ENCODE peak calls at places on chromosomes 6 and 20, in seven cellular contexts. I, Z, Q, P, E, V and Y are unnamed samples.
A peak's percentile ranks its signal among the peaks of the same experiment; 100 is the strongest.

GRCh38 chr6:2970753-2971419 is 481 bp downstream of the SERPINB6 start:
- DNase-seq in I (no peak), Z (peak; percentile 84), Q (peak; percentile 39), P (peak; percentile 16), E (peak; percentile 75), V (peak; percentile 40), Y (peak; percentile 42)

GRCh38 chr20:10218536-10219451 is at the start of gene SNAP25:
- DNase-seq in I (peak; percentile 90), Z (no peak), Q (peak; percentile 91), P (no peak), E (peak; percentile 92), V (peak; percentile 58), Y (peak; percentile 31)

GRCh38 chr6:41074692-41075436 is 2.1 kb downstream of the NFYA start:
- DNase-seq in I (no peak), Z (no peak), Q (no peak), P (no peak), E (no peak), V (peak; percentile 18), Y (no peak)

GRCh38 chr6:44291841-44292240 is 21.3 kb downstream of the AARS2 start:
- DNase-seq in I (no peak), Z (no peak), Q (no peak), P (no peak), E (no peak), V (no peak), Y (no peak)

GRCh38 chr6:151661928-151662327 is 145.6 kb upstream of the ESR1 start:
- DNase-seq in I (peak; percentile 75), Z (no peak), Q (no peak), P (no peak), E (no peak), V (no peak), Y (no peak)

GRCh38 chr6:159068904-159069578 is 24.2 kb upstream of the TAGAP start:
- DNase-seq in I (peak; percentile 71), Z (no peak), Q (no peak), P (no peak), E (no peak), V (no peak), Y (no peak)

GRCh38 chr6:52641826-52642225 is 29.1 kb upstream of the TMEM14A start:
- DNase-seq in I (no peak), Z (no peak), Q (no peak), P (no peak), E (no peak), V (no peak), Y (no peak)

GRCh38 chr6:148814082-148814790 is 67.4 kb downstream of the UST start:
- DNase-seq in I (no peak), Z (no peak), Q (no peak), P (no peak), E (no peak), V (peak; percentile 76), Y (no peak)

GRCh38 chr20:61355096-61355495 is 103.0 kb downstream of the CDH4 start:
- DNase-seq in I (no peak), Z (no peak), Q (peak; percentile 28), P (no peak), E (no peak), V (no peak), Y (no peak)

GRCh38 chr20:54557836-54558590 is 82.6 kb downstream of the DOK5 start:
- DNase-seq in I (no peak), Z (no peak), Q (no peak), P (no peak), E (no peak), V (no peak), Y (no peak)

GRCh38 chr6:7249946-7250643 is 62.9 kb downstream of the SSR1 start:
- DNase-seq in I (no peak), Z (no peak), Q (no peak), P (no peak), E (no peak), V (peak; percentile 31), Y (no peak)

GRCh38 chr6:151681426-151682059 is 125.9 kb upstream of the ESR1 start:
- DNase-seq in I (no peak), Z (peak; percentile 15), Q (no peak), P (no peak), E (peak; percentile 19), V (peak; percentile 50), Y (no peak)

GRCh38 chr20:17569616-17570346 is at the start of gene DSTN:
- DNase-seq in I (peak; percentile 97), Z (peak; percentile 94), Q (peak; percentile 97), P (peak; percentile 29), E (peak; percentile 98), V (peak; percentile 94), Y (peak; percentile 95)

GRCh38 chr20:17568972-17569471 is 853 bp upstream of the DSTN start:
- DNase-seq in I (peak; percentile 77), Z (peak; percentile 87), Q (peak; percentile 97), P (no peak), E (peak; percentile 93), V (peak; percentile 98), Y (peak; percentile 28)

GRCh38 chr20:17571153-17571527 is 1.3 kb downstream of the DSTN start:
- DNase-seq in I (no peak), Z (no peak), Q (no peak), P (no peak), E (no peak), V (peak; percentile 26), Y (peak; percentile 55)

GRCh38 chr20:17571967-17572638 is 2.2 kb downstream of the DSTN start:
- DNase-seq in I (no peak), Z (no peak), Q (no peak), P (no peak), E (no peak), V (no peak), Y (no peak)

DNA sequence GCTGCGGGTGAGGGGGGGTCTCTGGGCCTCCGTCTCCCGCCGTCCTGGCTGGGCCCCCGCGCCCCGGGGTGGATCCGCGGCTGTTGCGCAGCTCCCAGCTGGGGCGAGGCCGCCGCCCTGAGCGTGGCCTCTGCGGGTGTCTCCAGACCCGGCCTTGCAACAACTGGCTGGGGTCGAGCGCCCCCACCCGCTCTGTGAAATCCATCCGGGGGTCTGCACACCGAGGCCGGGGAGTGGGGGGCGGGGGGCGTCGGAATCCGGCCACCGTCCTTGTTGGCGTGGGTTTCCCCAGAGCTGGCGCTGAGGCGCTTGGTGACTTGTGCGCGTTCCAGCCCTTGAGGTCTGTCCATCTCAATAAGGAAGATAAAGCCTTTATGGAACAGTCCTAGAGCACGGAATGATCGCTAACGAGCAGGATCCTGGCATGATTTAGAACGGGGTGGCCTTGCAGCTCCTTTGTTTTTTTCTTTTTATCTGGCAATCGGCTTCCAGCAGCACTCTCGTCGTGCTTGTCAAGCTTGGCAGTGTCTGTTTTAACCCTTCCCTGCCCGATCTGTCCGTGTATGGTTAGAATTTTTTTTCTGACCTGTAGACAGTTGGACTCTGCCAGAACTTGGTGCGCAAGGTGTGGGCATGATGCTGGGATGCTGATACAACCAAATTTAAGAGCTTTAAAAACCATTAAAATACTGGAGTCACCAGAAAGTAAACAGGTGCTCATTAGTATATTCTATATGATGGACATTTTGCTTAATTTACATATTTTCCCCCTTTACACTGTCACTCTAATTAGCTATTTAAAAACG is 675 bp downstream of the DSTN start:
- DNase-seq in I (peak; percentile 48), Z (peak; percentile 37), Q (peak; percentile 48), P (no peak), E (peak; percentile 72), V (peak; percentile 46), Y (peak; percentile 51)
- TF ChIP-seq CTCF in I (peak; percentile 3), Z (no peak), Q (peak; percentile 8), P (no peak), E (peak; percentile 34), V (peak; percentile 1), Y (peak; percentile 13)

GRCh38 chr6:31737315-31738047 is 1.2 kb upstream of the CLIC1 start:
- DNase-seq in I (peak; percentile 58), Z (no peak), Q (no peak), P (no peak), E (peak; percentile 86), V (no peak), Y (no peak)

GRCh38 chr6:31736026-31736767 is at the start of gene CLIC1:
- DNase-seq in I (peak; percentile 88), Z (peak; percentile 85), Q (peak; percentile 86), P (no peak), E (peak; percentile 94), V (peak; percentile 71), Y (peak; percentile 83)

GRCh38 chr6:31739639-31740396 is at the start of gene MSH5:
- DNase-seq in I (peak; percentile 100), Z (peak; percentile 98), Q (peak; percentile 99), P (peak; percentile 90), E (peak; percentile 99), V (peak; percentile 99), Y (peak; percentile 97)

GRCh38 chr6:31736768-31737314 is 511 bp upstream of the CLIC1 start:
- DNase-seq in I (peak; percentile 41), Z (no peak), Q (no peak), P (no peak), E (peak; percentile 22), V (no peak), Y (no peak)

DNA sequence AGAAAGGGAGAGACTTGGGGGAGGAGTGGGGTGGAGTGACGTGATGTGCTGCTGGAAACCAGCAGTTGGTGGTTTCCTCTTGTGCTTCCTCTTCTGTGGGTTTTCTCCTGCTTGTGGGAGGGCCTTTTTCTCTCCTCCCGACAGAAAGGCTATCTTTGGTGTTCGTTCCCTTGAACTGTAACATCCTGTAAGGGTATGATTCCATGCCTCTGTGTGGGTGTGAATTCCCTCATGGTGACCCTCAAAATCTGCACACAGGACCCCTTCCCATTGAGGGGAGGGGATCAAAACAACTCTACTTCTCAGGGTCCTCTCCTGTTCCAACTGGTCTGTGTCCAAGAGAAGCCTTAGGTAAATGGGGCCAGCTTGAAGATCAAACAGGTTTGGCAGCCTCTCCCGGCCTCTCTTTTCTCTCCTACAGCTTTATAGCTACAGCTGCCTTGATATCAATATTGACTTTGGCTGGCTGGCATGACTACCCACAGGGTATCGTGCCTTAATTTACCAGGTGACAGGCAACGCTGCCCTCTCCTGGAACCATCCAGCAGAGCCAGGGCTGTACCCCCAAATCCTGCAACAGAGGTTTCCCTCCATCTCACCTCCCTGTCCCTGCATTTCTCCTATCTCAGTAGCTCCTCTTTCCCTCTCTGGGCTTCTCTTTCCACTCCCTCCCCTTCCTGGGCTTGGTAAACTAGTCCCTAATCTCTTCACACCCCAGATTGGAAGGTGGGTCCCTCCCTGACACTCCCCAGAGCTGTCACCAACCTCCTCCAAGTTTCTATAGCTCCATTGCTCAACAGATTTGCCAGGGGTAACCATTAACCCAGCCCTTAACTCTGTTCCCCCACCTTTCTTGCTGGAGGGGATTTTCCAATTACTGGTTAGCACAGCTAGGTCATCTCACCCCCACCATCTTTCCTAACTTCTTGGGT is 1.5 kb upstream of the MSH5 start:
- DNase-seq in I (peak; percentile 38), Z (no peak), Q (peak; percentile 91), P (no peak), E (peak; percentile 84), V (peak; percentile 80), Y (peak; percentile 77)
- TF ChIP-seq CTCF in I (peak; percentile 51), Z (no peak), Q (peak; percentile 33), P (peak; percentile 23), E (peak; percentile 29), V (peak; percentile 32), Y (peak; percentile 23)

DNA sequence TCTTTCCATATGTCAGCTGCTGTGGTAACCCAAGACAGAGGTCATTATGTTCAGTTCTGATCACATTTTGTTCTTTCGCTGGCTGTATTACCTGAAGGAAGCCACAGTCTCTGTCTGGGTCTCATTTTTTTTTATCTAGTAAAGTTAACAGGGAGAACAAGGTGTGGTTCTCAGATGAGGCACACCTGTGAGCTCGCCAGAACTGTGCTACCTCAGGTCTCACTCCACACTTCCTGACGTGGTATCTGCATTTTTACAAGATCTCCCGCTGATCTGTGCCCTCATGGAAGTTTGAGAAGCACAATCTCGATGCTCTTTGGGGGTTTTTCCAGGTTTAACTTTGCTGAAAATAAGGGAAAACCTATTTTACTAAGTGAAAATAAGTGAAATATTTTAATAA is 169.5 kb upstream of the CENPW start:
- DNase-seq in I (no peak), Z (no peak), Q (no peak), P (no peak), E (no peak), V (no peak), Y (no peak)
- TF ChIP-seq CTCF in I (no peak), Z (no peak), Q (no peak), P (no peak), E (no peak), V (no peak), Y (no peak)

GRCh38 chr6:50128420-50129005 is 78.8 kb upstream of the DEFB112 start:
- DNase-seq in I (no peak), Z (no peak), Q (peak; percentile 31), P (no peak), E (peak; percentile 22), V (peak; percentile 30), Y (no peak)
- TF ChIP-seq CTCF in I (peak; percentile 73), Z (peak; percentile 51), Q (peak; percentile 39), P (no peak), E (peak; percentile 62), V (peak; percentile 56), Y (peak; percentile 23)